ENCODE peak calls at places on chromosomes 3 and 15, in eight cellular contexts. One of them, this sample, is unnamed.

GRCh38 chr3:17639257-17639656 is 103.2 kb downstream of the TBC1D5 start:
- DNase-seq in germinal center: no peak
- DNase-seq in HEK293T: no peak
- DNase-seq in BJ: peak; percentile 26
- DNase-seq in stimulated activated CD8-positive, alpha-beta memory T cell treated with anti-CD3 and anti-CD28 coated beads, Interleukin-7, amount 100 ng/mL, for 24 hours: no peak
- DNase-seq in DND-41: no peak
- DNase-seq in SK-N-DZ: no peak
- DNase-seq in endothelial cell: no peak
- DNase-seq in this sample: no peak

GRCh38 chr15:68699124-68699880 is 120.5 kb downstream of the CORO2B start:
- DNase-seq in germinal center: no peak
- DNase-seq in HEK293T: no peak
- DNase-seq in BJ: no peak
- DNase-seq in stimulated activated CD8-positive, alpha-beta memory T cell treated with anti-CD3 and anti-CD28 coated beads, Interleukin-7, amount 100 ng/mL, for 24 hours: no peak
- DNase-seq in DND-41: no peak
- DNase-seq in SK-N-DZ: no peak
- DNase-seq in endothelial cell: no peak
- DNase-seq in this sample: peak; percentile 47

GRCh38 chr3:31288641-31289100 is 244.1 kb upstream of the STT3B start:
- DNase-seq in germinal center: no peak
- DNase-seq in HEK293T: no peak
- DNase-seq in BJ: no peak
- DNase-seq in stimulated activated CD8-positive, alpha-beta memory T cell treated with anti-CD3 and anti-CD28 coated beads, Interleukin-7, amount 100 ng/mL, for 24 hours: peak; percentile 4
- DNase-seq in DND-41: no peak
- DNase-seq in SK-N-DZ: no peak
- DNase-seq in endothelial cell: peak; percentile 13
- DNase-seq in this sample: no peak

GRCh38 chr15:72339777-72340177 is 19.8 kb upstream of the CELF6 start:
- DNase-seq in germinal center: no peak
- DNase-seq in HEK293T: no peak
- DNase-seq in BJ: peak; percentile 94
- DNase-seq in stimulated activated CD8-positive, alpha-beta memory T cell treated with anti-CD3 and anti-CD28 coated beads, Interleukin-7, amount 100 ng/mL, for 24 hours: no peak
- DNase-seq in DND-41: no peak
- DNase-seq in SK-N-DZ: no peak
- DNase-seq in endothelial cell: no peak
- DNase-seq in this sample: peak; percentile 30

GRCh38 chr3:128051459-128051836 is 789 bp upstream of the SEC61A1 start:
- DNase-seq in germinal center: no peak
- DNase-seq in HEK293T: peak; percentile 31
- DNase-seq in BJ: no peak
- DNase-seq in stimulated activated CD8-positive, alpha-beta memory T cell treated with anti-CD3 and anti-CD28 coated beads, Interleukin-7, amount 100 ng/mL, for 24 hours: no peak
- DNase-seq in DND-41: no peak
- DNase-seq in SK-N-DZ: no peak
- DNase-seq in endothelial cell: no peak
- DNase-seq in this sample: no peak

GRCh38 chr15:31930967-31931366 is 99.3 kb upstream of the CHRNA7 start:
- DNase-seq in germinal center: no peak
- DNase-seq in HEK293T: no peak
- DNase-seq in BJ: no peak
- DNase-seq in stimulated activated CD8-positive, alpha-beta memory T cell treated with anti-CD3 and anti-CD28 coated beads, Interleukin-7, amount 100 ng/mL, for 24 hours: peak; percentile 16
- DNase-seq in DND-41: no peak
- DNase-seq in SK-N-DZ: no peak
- DNase-seq in endothelial cell: no peak
- DNase-seq in this sample: no peak

GRCh38 chr15:25790003-25790660 is 73.0 kb downstream of the ATP10A start:
- DNase-seq in germinal center: no peak
- DNase-seq in HEK293T: no peak
- DNase-seq in BJ: peak; percentile 75
- DNase-seq in stimulated activated CD8-positive, alpha-beta memory T cell treated with anti-CD3 and anti-CD28 coated beads, Interleukin-7, amount 100 ng/mL, for 24 hours: peak; percentile 9
- DNase-seq in DND-41: no peak
- DNase-seq in SK-N-DZ: no peak
- DNase-seq in endothelial cell: no peak
- DNase-seq in this sample: no peak

GRCh38 chr3:194935061-194935460 is 249.4 kb downstream of the FAM43A start:
- DNase-seq in germinal center: no peak
- DNase-seq in HEK293T: no peak
- DNase-seq in BJ: no peak
- DNase-seq in stimulated activated CD8-positive, alpha-beta memory T cell treated with anti-CD3 and anti-CD28 coated beads, Interleukin-7, amount 100 ng/mL, for 24 hours: no peak
- DNase-seq in DND-41: no peak
- DNase-seq in SK-N-DZ: no peak
- DNase-seq in endothelial cell: no peak
- DNase-seq in this sample: no peak

GRCh38 chr15:85620321-85621044 is 174.2 kb downstream of the KLHL25 start:
- DNase-seq in germinal center: no peak
- DNase-seq in HEK293T: no peak
- DNase-seq in BJ: peak; percentile 83
- DNase-seq in stimulated activated CD8-positive, alpha-beta memory T cell treated with anti-CD3 and anti-CD28 coated beads, Interleukin-7, amount 100 ng/mL, for 24 hours: no peak
- DNase-seq in DND-41: peak; percentile 11
- DNase-seq in SK-N-DZ: no peak
- DNase-seq in endothelial cell: no peak
- DNase-seq in this sample: no peak

GRCh38 chr3:15097889-15098288 is 1.1 kb downstream of the RBSN start:
- DNase-seq in germinal center: peak; percentile 41
- DNase-seq in HEK293T: no peak
- DNase-seq in BJ: no peak
- DNase-seq in stimulated activated CD8-positive, alpha-beta memory T cell treated with anti-CD3 and anti-CD28 coated beads, Interleukin-7, amount 100 ng/mL, for 24 hours: no peak
- DNase-seq in DND-41: peak; percentile 54
- DNase-seq in SK-N-DZ: no peak
- DNase-seq in endothelial cell: no peak
- DNase-seq in this sample: no peak

GRCh38 chr3:70049761-70050160 is 50.2 kb downstream of the SAMMSON start:
- DNase-seq in germinal center: no peak
- DNase-seq in HEK293T: no peak
- DNase-seq in BJ: no peak
- DNase-seq in stimulated activated CD8-positive, alpha-beta memory T cell treated with anti-CD3 and anti-CD28 coated beads, Interleukin-7, amount 100 ng/mL, for 24 hours: no peak
- DNase-seq in DND-41: no peak
- DNase-seq in SK-N-DZ: no peak
- DNase-seq in endothelial cell: no peak
- DNase-seq in this sample: no peak

This sample was measured in BE2C.